ENCODE peak calls at places on chromosome 7, in nine cellular contexts. One of them, this sample, is unnamed.

GRCh38 chr7:47572939-47573757 is 8.8 kb downstream of the TNS3 start:
- DNase-seq in astrocyte: no peak
- DNase-seq in Panc1: no peak
- DNase-seq in mammary epithelial cell: no peak
- DNase-seq in upper lobe of right lung: no peak
- DNase-seq in GM12878: no peak
- DNase-seq in cardiac muscle cell: no peak
- DNase-seq in vagina: no peak
- DNase-seq in H9: peak; percentile 63
- DNase-seq in this sample: no peak

GRCh38 chr7:56115852-56116538 is at the start of gene NUPR2:
- DNase-seq in H9: no peak
- DNase-seq in Panc1: no peak
- DNase-seq in upper lobe of right lung: no peak
- DNase-seq in GM12878: no peak
- DNase-seq in mammary epithelial cell: peak; percentile 0
- DNase-seq in cardiac muscle cell: no peak
- DNase-seq in astrocyte: no peak
- DNase-seq in vagina: no peak
- DNase-seq in this sample: no peak

GRCh38 chr7:115522174-115522573 is 508.4 kb downstream of the TFEC start:
- DNase-seq in H9: no peak
- DNase-seq in vagina: no peak
- DNase-seq in astrocyte: no peak
- DNase-seq in GM12878: no peak
- DNase-seq in Panc1: no peak
- DNase-seq in cardiac muscle cell: no peak
- DNase-seq in upper lobe of right lung: no peak
- DNase-seq in mammary epithelial cell: no peak
- DNase-seq in this sample: no peak

GRCh38 chr7:34058791-34059550 is 153.6 kb downstream of the BMPER start:
- DNase-seq in H9: no peak
- DNase-seq in mammary epithelial cell: peak; percentile 60
- DNase-seq in Panc1: no peak
- DNase-seq in vagina: no peak
- DNase-seq in cardiac muscle cell: peak; percentile 60
- DNase-seq in GM12878: no peak
- DNase-seq in astrocyte: no peak
- DNase-seq in upper lobe of right lung: no peak
- DNase-seq in this sample: no peak

GRCh38 chr7:2757361-2757903 is 69.4 kb downstream of the AMZ1 start:
- DNase-seq in GM12878: no peak
- DNase-seq in upper lobe of right lung: no peak
- DNase-seq in mammary epithelial cell: peak; percentile 76
- DNase-seq in astrocyte: no peak
- DNase-seq in H9: no peak
- DNase-seq in Panc1: no peak
- DNase-seq in vagina: no peak
- DNase-seq in cardiac muscle cell: no peak
- DNase-seq in this sample: peak; percentile 46

GRCh38 chr7:84841809-84842208 is 345.0 kb downstream of the SEMA3D start:
- DNase-seq in Panc1: no peak
- DNase-seq in vagina: no peak
- DNase-seq in astrocyte: peak; percentile 47
- DNase-seq in GM12878: no peak
- DNase-seq in cardiac muscle cell: no peak
- DNase-seq in H9: no peak
- DNase-seq in upper lobe of right lung: no peak
- DNase-seq in mammary epithelial cell: no peak
- DNase-seq in this sample: no peak

GRCh38 chr7:137715101-137715500 is 131.7 kb downstream of the DGKI start:
- DNase-seq in astrocyte: no peak
- DNase-seq in cardiac muscle cell: peak; percentile 22
- DNase-seq in Panc1: no peak
- DNase-seq in upper lobe of right lung: no peak
- DNase-seq in mammary epithelial cell: no peak
- DNase-seq in vagina: no peak
- DNase-seq in GM12878: no peak
- DNase-seq in H9: no peak
- DNase-seq in this sample: no peak

GRCh38 chr7:2124604-2125345 is 108.0 kb downstream of the MAD1L1 start:
- DNase-seq in Panc1: no peak
- DNase-seq in cardiac muscle cell: no peak
- DNase-seq in vagina: no peak
- DNase-seq in GM12878: no peak
- DNase-seq in mammary epithelial cell: no peak
- DNase-seq in upper lobe of right lung: no peak
- DNase-seq in astrocyte: no peak
- DNase-seq in H9: no peak
- DNase-seq in this sample: no peak

GRCh38 chr7:70432567-70433001 is 699.4 kb upstream of the GALNT17 start:
- DNase-seq in Panc1: no peak
- DNase-seq in cardiac muscle cell: no peak
- DNase-seq in GM12878: no peak
- DNase-seq in upper lobe of right lung: no peak
- DNase-seq in vagina: no peak
- DNase-seq in astrocyte: no peak
- DNase-seq in mammary epithelial cell: no peak
- DNase-seq in H9: no peak
- DNase-seq in this sample: no peak

GRCh38 chr7:79290841-79291497 is 162.5 kb downstream of the MAGI2 start:
- DNase-seq in GM12878: no peak
- DNase-seq in mammary epithelial cell: peak; percentile 82
- DNase-seq in Panc1: peak; percentile 73
- DNase-seq in vagina: no peak
- DNase-seq in H9: no peak
- DNase-seq in cardiac muscle cell: peak; percentile 6
- DNase-seq in upper lobe of right lung: no peak
- DNase-seq in astrocyte: peak; percentile 49
- DNase-seq in this sample: no peak

GRCh38 chr7:79293655-79294142 is 159.8 kb downstream of the MAGI2 start:
- DNase-seq in astrocyte: peak; percentile 65
- DNase-seq in cardiac muscle cell: peak; percentile 6
- DNase-seq in vagina: no peak
- DNase-seq in Panc1: peak; percentile 93
- DNase-seq in upper lobe of right lung: peak; percentile 54
- DNase-seq in mammary epithelial cell: peak; percentile 90
- DNase-seq in GM12878: no peak
- DNase-seq in H9: no peak
- DNase-seq in this sample: no peak

GRCh38 chr7:79290398-79290797 is 163.1 kb downstream of the MAGI2 start:
- DNase-seq in mammary epithelial cell: no peak
- DNase-seq in cardiac muscle cell: no peak
- DNase-seq in upper lobe of right lung: no peak
- DNase-seq in vagina: no peak
- DNase-seq in H9: no peak
- DNase-seq in Panc1: no peak
- DNase-seq in GM12878: no peak
- DNase-seq in astrocyte: no peak
- DNase-seq in this sample: no peak

GRCh38 chr7:79292834-79293233 is 160.6 kb downstream of the MAGI2 start:
- DNase-seq in cardiac muscle cell: no peak
- DNase-seq in upper lobe of right lung: no peak
- DNase-seq in vagina: no peak
- DNase-seq in H9: no peak
- DNase-seq in astrocyte: no peak
- DNase-seq in mammary epithelial cell: no peak
- DNase-seq in GM12878: no peak
- DNase-seq in Panc1: no peak
- DNase-seq in this sample: no peak

GRCh38 chr7:79291498-79291865 is 162.0 kb downstream of the MAGI2 start:
- DNase-seq in Panc1: no peak
- DNase-seq in astrocyte: no peak
- DNase-seq in mammary epithelial cell: peak; percentile 47
- DNase-seq in GM12878: no peak
- DNase-seq in cardiac muscle cell: no peak
- DNase-seq in upper lobe of right lung: no peak
- DNase-seq in H9: no peak
- DNase-seq in vagina: no peak
- DNase-seq in this sample: no peak
- H3K4me1 ChIP-seq in Panc1: peaks cover 27% of the 10 kb centered on the region
- H3K4me1 ChIP-seq in astrocyte: peaks cover 6% of the 10 kb centered on the region
- H3K4me1 ChIP-seq in mammary epithelial cell: peaks cover 41% of the 10 kb centered on the region
- H3K4me1 ChIP-seq in GM12878: no peaks in the 10 kb centered on the region
- H3K4me1 ChIP-seq in cardiac muscle cell: no peaks in the 10 kb centered on the region
- H3K4me1 ChIP-seq in upper lobe of right lung: no peaks in the 10 kb centered on the region
- H3K4me1 ChIP-seq in H9: no peaks in the 10 kb centered on the region
- H3K4me1 ChIP-seq in vagina: no peaks in the 10 kb centered on the region
- H3K4me1 ChIP-seq in this sample: peaks cover 8% of the 10 kb centered on the region

GRCh38 chr7:26151953-26152781 is at the start of gene NFE2L3:
- DNase-seq in upper lobe of right lung: peak; percentile 91
- DNase-seq in mammary epithelial cell: peak; percentile 65
- DNase-seq in GM12878: no peak
- DNase-seq in H9: peak; percentile 87
- DNase-seq in astrocyte: peak; percentile 37
- DNase-seq in Panc1: no peak
- DNase-seq in vagina: no peak
- DNase-seq in cardiac muscle cell: peak; percentile 82
- DNase-seq in this sample: peak; percentile 50
- TF ChIP-seq CTCF in upper lobe of right lung: no peak
- TF ChIP-seq CTCF in mammary epithelial cell: no peak
- TF ChIP-seq CTCF in GM12878: peak; percentile 9
- TF ChIP-seq CTCF in H9: peak; percentile 22
- TF ChIP-seq CTCF in astrocyte: no peak
- TF ChIP-seq CTCF in Panc1: peak; percentile 39
- TF ChIP-seq CTCF in vagina: no peak
- TF ChIP-seq CTCF in cardiac muscle cell: no peak
- TF ChIP-seq CTCF in this sample: no peak

GRCh38 chr7:107206706-107207105 is 37.9 kb downstream of the HBP1 start:
- DNase-seq in mammary epithelial cell: no peak
- DNase-seq in upper lobe of right lung: no peak
- DNase-seq in GM12878: no peak
- DNase-seq in H9: no peak
- DNase-seq in astrocyte: no peak
- DNase-seq in cardiac muscle cell: no peak
- DNase-seq in vagina: no peak
- DNase-seq in Panc1: no peak
- DNase-seq in this sample: no peak
- H3K27ac ChIP-seq in mammary epithelial cell: no peak overlapping the region
- H3K27ac ChIP-seq in upper lobe of right lung: no peak overlapping the region
- H3K27ac ChIP-seq in GM12878: no peak overlapping the region
- H3K27ac ChIP-seq in H9: no peak overlapping the region
- H3K27ac ChIP-seq in astrocyte: no peak overlapping the region
- H3K27ac ChIP-seq in cardiac muscle cell: no peak overlapping the region
- H3K27ac ChIP-seq in vagina: peak overlapping the region; percentile 80
- H3K27ac ChIP-seq in Panc1: no peak overlapping the region
- H3K27ac ChIP-seq in this sample: peak overlapping the region; percentile 59

DNA sequence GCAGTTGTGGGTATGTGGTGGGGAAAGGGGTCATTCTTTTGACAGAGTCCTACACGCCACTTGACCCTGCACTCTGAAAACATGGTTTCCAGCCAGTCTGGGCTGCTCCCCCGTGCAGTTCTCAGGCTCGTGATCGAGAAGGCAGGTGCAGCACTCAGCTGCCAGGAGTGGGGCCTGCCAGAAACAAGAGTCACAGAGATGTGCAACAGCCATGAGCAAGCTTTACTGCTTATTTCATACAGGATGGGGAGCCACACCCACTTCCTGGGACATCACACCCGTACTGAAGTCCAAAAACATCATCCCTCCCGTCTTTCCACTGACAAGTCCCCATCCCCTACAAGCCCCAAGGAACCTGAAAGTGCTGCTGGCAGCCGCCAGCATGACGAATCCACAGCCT is 9.3 kb downstream of the ATG9B start:
- DNase-seq in mammary epithelial cell: no peak
- DNase-seq in H9: no peak
- DNase-seq in Panc1: no peak
- DNase-seq in cardiac muscle cell: no peak
- DNase-seq in upper lobe of right lung: no peak
- DNase-seq in astrocyte: no peak
- DNase-seq in vagina: no peak
- DNase-seq in GM12878: no peak
- DNase-seq in this sample: no peak
- H3K4me1 ChIP-seq in mammary epithelial cell: peaks cover 29% of the 10 kb centered on the region
- H3K4me1 ChIP-seq in H9: peaks cover 3% of the 10 kb centered on the region
- H3K4me1 ChIP-seq in Panc1: peaks cover 23% of the 10 kb centered on the region
- H3K4me1 ChIP-seq in cardiac muscle cell: peaks cover 20% of the 10 kb centered on the region
- H3K4me1 ChIP-seq in upper lobe of right lung: peaks cover 26% of the 10 kb centered on the region
- H3K4me1 ChIP-seq in astrocyte: peaks cover 25% of the 10 kb centered on the region
- H3K4me1 ChIP-seq in vagina: peaks cover 43% of the 10 kb centered on the region
- H3K4me1 ChIP-seq in GM12878: peaks cover 9% of the 10 kb centered on the region
- H3K4me1 ChIP-seq in this sample: peaks cover 27% of the 10 kb centered on the region

DNA sequence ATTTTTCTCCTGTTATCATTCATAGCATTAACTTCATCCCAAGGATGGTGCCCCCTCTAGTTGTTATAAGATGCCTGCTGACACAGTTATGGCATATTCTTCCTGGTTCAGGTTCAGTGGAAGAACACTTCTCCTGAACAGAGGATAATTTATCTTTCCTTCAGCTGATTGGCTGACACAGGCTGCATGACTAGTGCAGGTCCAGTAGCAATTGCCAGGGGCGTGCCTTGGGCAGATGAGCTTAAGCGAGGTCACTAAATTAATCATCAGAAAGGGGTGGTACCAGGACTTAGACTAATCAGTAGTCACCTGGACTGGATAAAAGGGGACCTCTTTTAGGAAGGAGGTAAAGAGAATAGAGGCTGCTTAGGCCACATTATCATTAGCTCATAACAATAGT is 42.3 kb downstream of the BZW2 start:
- DNase-seq in astrocyte: no peak
- DNase-seq in vagina: no peak
- DNase-seq in cardiac muscle cell: no peak
- DNase-seq in mammary epithelial cell: peak; percentile 39
- DNase-seq in H9: no peak
- DNase-seq in Panc1: no peak
- DNase-seq in upper lobe of right lung: no peak
- DNase-seq in GM12878: no peak
- DNase-seq in this sample: no peak
- TF ChIP-seq CTCF in astrocyte: no peak
- TF ChIP-seq CTCF in vagina: no peak
- TF ChIP-seq CTCF in cardiac muscle cell: no peak
- TF ChIP-seq CTCF in mammary epithelial cell: no peak
- TF ChIP-seq CTCF in H9: no peak
- TF ChIP-seq CTCF in Panc1: peak; percentile 6
- TF ChIP-seq CTCF in upper lobe of right lung: no peak
- TF ChIP-seq CTCF in GM12878: no peak
- TF ChIP-seq CTCF in this sample: no peak

DNA sequence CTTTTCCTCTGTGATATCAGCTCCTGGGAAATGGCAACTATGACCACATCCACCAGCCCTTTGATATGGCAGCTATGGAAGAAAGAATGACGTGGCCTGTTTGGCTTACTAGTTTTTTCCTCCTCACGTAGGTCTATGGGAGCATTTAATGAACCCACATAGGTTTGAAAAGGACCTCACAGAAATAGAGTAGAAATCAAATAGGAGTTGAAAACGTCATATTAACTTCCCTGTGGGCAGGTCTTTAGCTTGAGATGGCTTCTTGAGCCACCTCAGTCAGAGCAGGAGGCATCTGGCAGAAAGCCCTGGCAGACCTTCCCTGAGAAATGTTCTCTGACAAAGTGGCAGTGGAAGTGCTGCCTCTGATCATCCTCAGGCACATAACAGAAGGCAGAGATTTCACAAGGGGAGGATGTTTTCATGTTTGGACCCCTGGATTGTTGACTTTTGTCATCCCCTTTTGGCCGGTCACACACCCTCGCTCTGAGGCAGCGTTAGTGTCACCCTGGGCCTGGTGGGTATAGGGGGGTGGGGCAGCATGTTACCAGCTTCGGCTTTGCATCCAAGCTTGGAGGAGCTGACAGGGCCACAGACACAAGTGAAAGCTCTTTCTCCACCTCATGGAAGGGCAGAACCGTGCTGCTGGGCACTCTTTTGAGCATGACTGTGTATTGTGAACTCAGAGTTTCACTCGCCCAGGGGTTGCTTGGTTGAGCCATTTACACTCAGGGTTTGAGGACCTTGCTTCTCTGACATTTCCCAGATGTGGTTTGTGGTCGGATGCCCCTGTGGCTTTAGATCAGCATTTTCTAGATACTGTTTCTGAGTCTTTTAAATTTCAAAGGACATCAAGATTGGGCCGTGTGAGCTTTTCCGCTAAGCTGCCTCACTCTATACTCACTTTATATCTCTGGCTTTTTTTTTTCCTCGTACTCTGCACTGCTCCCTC is 184.2 kb downstream of the STK31 start:
- DNase-seq in upper lobe of right lung: no peak
- DNase-seq in H9: no peak
- DNase-seq in astrocyte: peak; percentile 51
- DNase-seq in Panc1: no peak
- DNase-seq in mammary epithelial cell: no peak
- DNase-seq in GM12878: peak; percentile 24
- DNase-seq in cardiac muscle cell: peak; percentile 67
- DNase-seq in vagina: no peak
- DNase-seq in this sample: no peak
- H3K27ac ChIP-seq in upper lobe of right lung: no peak overlapping the region
- H3K27ac ChIP-seq in H9: no peak overlapping the region
- H3K27ac ChIP-seq in astrocyte: peak overlapping the region; percentile 27
- H3K27ac ChIP-seq in Panc1: no peak overlapping the region
- H3K27ac ChIP-seq in mammary epithelial cell: no peak overlapping the region
- H3K27ac ChIP-seq in GM12878: no peak overlapping the region
- H3K27ac ChIP-seq in cardiac muscle cell: no peak overlapping the region
- H3K27ac ChIP-seq in vagina: no peak overlapping the region
- H3K27ac ChIP-seq in this sample: no peak overlapping the region